ENCODE peak calls at places on chromosomes 6 and 20, in ten cellular contexts. W is SHP77; V is activated T-cell treated with anti-CD3 and anti-CD28 coated beads, Interleukin-2, amount 50 U/mL, for 4 hours; F is NCI-H2029 treated with DMSO at 0.1 percent for 48 hours; I is GM19239; C is vagina; T is upper lobe of left lung; L is OCI-LY7; B is fibroblast of lung; U is amniotic stem cell. R is an unnamed sample.

GRCh38 chr6:28336284-28337024 is 506 bp upstream of the ZSCAN31 start:
- DNase-seq in T (no peak), W (peak), L (peak), U (no peak), C (no peak), I (no peak), F (peak), V (no peak), B (peak), R (peak)

GRCh38 chr6:38179300-38179699 is 359.8 kb downstream of the ZFAND3 start:
- DNase-seq in F (peak), L (no peak), T (no peak), B (no peak), U (no peak), V (no peak), C (no peak), W (no peak), I (no peak), R (no peak)

GRCh38 chr6:26199773-26200728 is 112.8 kb downstream of the HFE start:
- DNase-seq in F (no peak), L (peak), U (no peak), T (peak), B (peak), I (no peak), V (no peak), C (no peak), W (no peak), R (peak)

GRCh38 chr20:16701296-16701695 is 28.5 kb upstream of the SNRPB2 start:
- DNase-seq in I (no peak), F (no peak), B (no peak), U (no peak), V (no peak), W (peak), L (peak), T (no peak), C (no peak), R (no peak)

GRCh38 chr6:42742116-42742894 is 3.6 kb downstream of the TBCC start:
- DNase-seq in U (no peak), W (peak), V (no peak), L (peak), C (no peak), T (no peak), I (no peak), F (no peak), B (peak), R (peak)

GRCh38 chr20:62918137-62918536 is 8.2 kb downstream of the DIDO1 start:
- DNase-seq in C (no peak), U (no peak), I (no peak), T (no peak), B (no peak), F (no peak), W (no peak), L (peak), V (no peak), R (no peak)

GRCh38 chr6:373031-373430 is 18.5 kb upstream of the IRF4 start:
- DNase-seq in F (no peak), T (peak), V (no peak), C (no peak), I (no peak), W (no peak), U (no peak), B (no peak), L (no peak), R (no peak)

GRCh38 chr20:46406986-46407670 is 713 bp upstream of the ELMO2 start:
- DNase-seq in U (no peak), C (peak), V (peak), F (peak), T (peak), W (peak), L (peak), I (no peak), B (peak), R (no peak)

GRCh38 chr6:128461517-128461916 is 58.9 kb downstream of the PTPRK start:
- DNase-seq in F (no peak), T (no peak), V (no peak), B (no peak), W (no peak), I (no peak), U (no peak), C (no peak), L (no peak), R (no peak)

GRCh38 chr20:19560876-19561480 is 197.1 kb upstream of the RIN2 start:
- DNase-seq in I (no peak), W (no peak), B (no peak), V (no peak), T (no peak), U (no peak), F (no peak), L (no peak), C (no peak), R (no peak)

GRCh38 chr6:12369781-12370262 is 79.7 kb downstream of the EDN1 start:
- DNase-seq in L (peak), I (peak), C (no peak), U (no peak), W (no peak), B (no peak), V (no peak), T (no peak), F (no peak), R (no peak)